ENCODE peak calls at places on chromosomes 1 and 21, in seven cellular contexts. L is tibial artery, H is gastrocnemius medialis, I is epithelial cell of esophagus, G is testis, E is right cardiac atrium, Z is HFF-Myc. V is an unnamed sample.

GRCh38 chr1:38052750-38053415 is 6.3 kb upstream of the POU3F1 start:
- DNase-seq in I (no peak), Z (no peak), L (no peak), G (no peak), E (no peak), H (no peak), V (no peak)

GRCh38 chr1:9145021-9145668 is 16.2 kb upstream of the GPR157 start:
- DNase-seq in E (no peak), L (no peak), Z (no peak), H (no peak), I (peak; percentile 71), G (no peak), V (peak; percentile 55)

GRCh38 chr1:177913762-177914540 is 55.9 kb downstream of the SEC16B start:
- DNase-seq in H (no peak), E (no peak), L (no peak), G (peak; percentile 43), Z (no peak), I (peak; percentile 59), V (peak; percentile 39)

GRCh38 chr1:234582626-234583354 is 27.2 kb downstream of the IRF2BP2 start:
- DNase-seq in I (no peak), G (no peak), H (peak; percentile 59), E (peak; percentile 79), Z (no peak), L (no peak), V (no peak)

GRCh38 chr1:32405672-32406467 is 11.6 kb upstream of the BSDC1 start:
- DNase-seq in L (no peak), I (peak; percentile 43), H (no peak), E (no peak), G (no peak), Z (no peak), V (peak; percentile 23)

GRCh38 chr1:24186993-24187790 is at the start of gene IFNLR1:
- DNase-seq in I (peak; percentile 69), G (peak; percentile 56), E (peak; percentile 81), Z (no peak), L (no peak), H (peak; percentile 60), V (peak; percentile 40)

GRCh38 chr1:76084685-76085084 is 10.1 kb downstream of the ST6GALNAC3 start:
- DNase-seq in H (no peak), E (no peak), G (no peak), Z (no peak), L (no peak), I (no peak), V (no peak)

GRCh38 chr1:70442486-70442885 is 31.4 kb downstream of the CTH start:
- DNase-seq in Z (no peak), G (no peak), H (no peak), I (no peak), E (no peak), L (no peak), V (no peak)

GRCh38 chr1:59976194-59977074 is 49.9 kb upstream of the CYP2J2 start:
- DNase-seq in E (peak; percentile 76), L (peak; percentile 72), G (peak; percentile 86), H (peak; percentile 43), I (peak; percentile 58), Z (no peak), V (peak; percentile 41)

GRCh38 chr1:193569096-193569495 is 382.7 kb upstream of the B3GALT2 start:
- DNase-seq in I (no peak), E (no peak), G (no peak), L (no peak), Z (no peak), H (no peak), V (no peak)

GRCh38 chr1:8625480-8625879 is 192.0 kb downstream of the RERE start:
- DNase-seq in Z (no peak), I (no peak), E (no peak), G (no peak), H (no peak), L (no peak), V (no peak)

GRCh38 chr1:228317411-228317828 is 89.2 kb downstream of the TRIM11 start:
- DNase-seq in L (no peak), G (peak; percentile 8), Z (no peak), I (no peak), H (no peak), E (peak; percentile 36), V (no peak)

GRCh38 chr1:148354284-148354869 is 128.7 kb downstream of the PPIAL4G start:
- DNase-seq in H (no peak), Z (no peak), E (no peak), L (no peak), I (no peak), G (no peak), V (no peak)

GRCh38 chr1:205947024-205947423 is 3.8 kb upstream of the SLC26A9 start:
- DNase-seq in E (no peak), H (no peak), G (no peak), Z (no peak), L (no peak), I (peak; percentile 82), V (peak; percentile 74)

GRCh38 chr1:222370911-222371717 is 176.8 kb downstream of the HHIPL2 start:
- DNase-seq in E (no peak), H (no peak), G (no peak), I (peak; percentile 62), Z (peak; percentile 22), L (no peak), V (peak; percentile 38)

GRCh38 chr1:111323231-111323630 is 32.6 kb downstream of the CHIA start:
- DNase-seq in I (peak; percentile 71), H (no peak), Z (no peak), E (no peak), L (no peak), G (no peak), V (peak; percentile 60)

GRCh38 chr1:156860639-156861423 is at the start of gene NTRK1:
- DNase-seq in G (peak; percentile 66), H (no peak), Z (no peak), I (peak; percentile 26), L (no peak), E (peak; percentile 81), V (no peak)
- H3K4me3 ChIP-seq in G (peak within 1 kb of the TSS; percentile 24), H (peak within 1 kb of the TSS; percentile 28), Z (peak within 1 kb of the TSS; percentile 28), I (peak within 1 kb of the TSS; percentile 14), L (peak within 1 kb of the TSS; percentile 30), E (peak within 1 kb of the TSS; percentile 5), V (no peak within 1 kb of the TSS)

DNA sequence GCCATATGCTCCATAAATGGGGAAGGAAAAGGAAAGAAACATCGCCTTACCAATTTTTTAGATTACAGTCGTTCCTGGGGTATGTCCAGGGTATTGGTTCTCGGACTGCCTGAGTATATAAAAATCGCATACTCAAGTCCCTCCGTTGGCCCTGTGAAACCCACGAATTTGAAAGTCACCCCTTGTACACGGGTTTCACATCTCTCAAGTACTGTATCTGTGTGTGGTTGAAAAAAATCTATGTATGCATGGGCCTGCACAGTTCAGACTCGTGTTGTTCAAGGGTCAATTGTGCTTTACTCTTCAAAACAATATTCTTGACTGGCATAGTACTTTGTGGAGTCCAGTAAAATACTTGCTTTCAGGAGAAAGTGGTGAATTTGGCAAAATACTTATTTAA is 171.7 kb downstream of the HS2ST1 start:
- DNase-seq in L (no peak), Z (no peak), H (no peak), E (no peak), I (no peak), G (no peak), V (no peak)
- H3K4me3 ChIP-seq in L (no peak overlapping the region), Z (no peak overlapping the region), H (no peak overlapping the region), E (no peak overlapping the region), I (no peak overlapping the region), G (no peak overlapping the region), V (no peak overlapping the region)

DNA sequence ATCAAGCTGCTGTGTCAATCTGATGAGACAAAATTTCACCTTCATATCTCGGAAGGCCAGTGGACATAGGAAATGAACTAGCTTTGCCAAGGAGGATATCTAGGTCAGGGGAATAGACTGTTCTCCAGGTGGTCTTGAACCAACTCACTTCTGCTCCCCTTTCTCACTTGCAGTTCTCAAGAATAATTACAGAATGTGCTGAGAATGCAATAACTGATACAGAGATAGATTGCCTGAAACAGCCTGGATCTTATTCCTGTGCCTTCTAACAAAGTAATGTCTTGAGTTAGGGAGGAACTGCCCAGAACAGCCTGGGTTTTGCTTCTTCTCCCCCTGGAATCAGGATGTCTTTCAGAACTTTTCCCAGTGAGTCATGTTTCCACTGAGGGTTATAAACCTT is 636.7 kb downstream of the KCNT2 start:
- DNase-seq in H (no peak), Z (no peak), L (no peak), I (no peak), E (no peak), G (no peak), V (no peak)
- H3K4me3 ChIP-seq in H (no peak overlapping the region), Z (no peak overlapping the region), L (no peak overlapping the region), I (no peak overlapping the region), E (no peak overlapping the region), G (no peak overlapping the region), V (no peak overlapping the region)

DNA sequence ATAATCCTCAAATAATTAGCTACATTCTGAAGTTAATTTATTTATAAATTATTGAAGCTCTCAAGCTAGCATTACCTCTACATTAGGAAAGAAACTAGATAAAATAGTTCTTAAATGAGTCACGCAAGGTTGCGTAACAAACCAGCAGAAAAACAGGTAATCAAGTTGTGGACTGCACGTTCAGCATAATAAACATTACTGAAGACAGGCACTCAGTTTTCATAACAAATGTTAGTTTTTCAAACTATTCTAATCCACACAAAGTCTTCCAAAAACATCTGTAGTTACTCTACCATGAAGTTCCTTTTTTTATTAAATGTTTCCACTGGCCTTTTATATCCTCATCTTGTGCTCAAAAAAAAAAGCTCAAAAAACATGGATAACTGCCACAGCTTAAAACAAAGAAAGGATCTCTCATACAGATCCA is 1.3 kb downstream of the TOR1AIP2 start:
- DNase-seq in L (no peak), H (no peak), E (no peak), Z (no peak), G (no peak), I (peak; percentile 90), V (peak; percentile 87)
- H3K4me3 ChIP-seq in L (peak overlapping the region; percentile 72), H (peak overlapping the region; percentile 86), E (peak overlapping the region; percentile 92), Z (peak overlapping the region; percentile 85), G (no peak overlapping the region), I (peak overlapping the region; percentile 58), V (peak overlapping the region; percentile 79)

GRCh38 chr1:151611288-151611790 is 511 bp upstream of the SNX27 start:
- DNase-seq in E (no peak), H (peak; percentile 45), Z (no peak), L (peak; percentile 73), I (peak; percentile 83), G (peak; percentile 30), V (peak; percentile 77)
- H3K4me3 ChIP-seq in E (no peak overlapping the region), H (peak overlapping the region; percentile 86), Z (peak overlapping the region; percentile 76), L (peak overlapping the region; percentile 99), I (peak overlapping the region; percentile 77), G (peak overlapping the region; percentile 98), V (peak overlapping the region; percentile 96)

GRCh38 chr21:38810034-38810825 is 4.5 kb downstream of the ETS2 start:
- DNase-seq in L (no peak), H (no peak), I (no peak), E (no peak), G (no peak), Z (no peak), V (no peak)
- H3K4me3 ChIP-seq in L (no peak overlapping the region), H (peak overlapping the region; percentile 94), I (peak overlapping the region; percentile 99), E (no peak overlapping the region), G (no peak overlapping the region), Z (no peak overlapping the region), V (peak overlapping the region; percentile 86)

V was measured in bronchial epithelial cell.